ENCODE peak calls at places on chromosomes 2 and 18, in nine cellular contexts. W, A, V, Q, T, P, L, H and Y are unnamed samples.

GRCh38 chr2:210617732-210618330 is 61.4 kb downstream of the CPS1 start:
- DNase-seq in W (peak; percentile 12), A (no peak), V (peak; percentile 19), Q (no peak), T (peak; percentile 24), P (no peak), L (peak; percentile 8), H (peak; percentile 57), Y (no peak)

GRCh38 chr2:19861771-19862170 is 40.0 kb downstream of the TTC32 start:
- DNase-seq in W (no peak), A (no peak), V (no peak), Q (no peak), T (no peak), P (no peak), L (no peak), H (peak; percentile 15), Y (no peak)

GRCh38 chr18:41073372-41073954 is 881.6 kb upstream of the PIK3C3 start:
- DNase-seq in W (no peak), A (no peak), V (no peak), Q (no peak), T (no peak), P (no peak), L (no peak), H (peak; percentile 73), Y (no peak)

GRCh38 chr2:233481368-233482142 is 85.0 kb downstream of the USP40 start:
- DNase-seq in W (no peak), A (no peak), V (no peak), Q (no peak), T (no peak), P (no peak), L (no peak), H (peak; percentile 8), Y (peak; percentile 14)

GRCh38 chr2:163701399-163702195 is 34.2 kb downstream of the FIGN start:
- DNase-seq in W (no peak), A (no peak), V (no peak), Q (no peak), T (no peak), P (no peak), L (no peak), H (no peak), Y (no peak)

GRCh38 chr18:23573948-23574431 is 12.3 kb downstream of the NPC1 start:
- DNase-seq in W (no peak), A (no peak), V (peak; percentile 82), Q (no peak), T (no peak), P (no peak), L (peak; percentile 75), H (peak; percentile 65), Y (no peak)

GRCh38 chr2:240577281-240578109 is 9.0 kb upstream of the CAPN10 start:
- DNase-seq in W (no peak), A (no peak), V (no peak), Q (no peak), T (no peak), P (no peak), L (no peak), H (no peak), Y (no peak)

GRCh38 chr2:28408764-28409599 is 16.3 kb downstream of the FOSL2 start:
- DNase-seq in W (no peak), A (no peak), V (no peak), Q (no peak), T (no peak), P (no peak), L (peak; percentile 90), H (peak; percentile 56), Y (no peak)

GRCh38 chr2:126661702-126662465 is 5.9 kb downstream of the GYPC start:
- DNase-seq in W (no peak), A (no peak), V (no peak), Q (no peak), T (no peak), P (no peak), L (peak; percentile 20), H (no peak), Y (no peak)

GRCh38 chr18:22349966-22350365 is 67.7 kb downstream of the CTAGE1 start:
- DNase-seq in W (no peak), A (no peak), V (no peak), Q (no peak), T (no peak), P (no peak), L (no peak), H (no peak), Y (no peak)

GRCh38 chr18:10524507-10525425 is 1.1 kb upstream of the NAPG start:
- DNase-seq in W (no peak), A (no peak), V (no peak), Q (no peak), T (no peak), P (no peak), L (no peak), H (peak; percentile 24), Y (no peak)

GRCh38 chr2:96024336-96025106 is 10.2 kb downstream of the GPAT2 start:
- DNase-seq in W (no peak), A (no peak), V (no peak), Q (no peak), T (no peak), P (no peak), L (no peak), H (no peak), Y (no peak)

GRCh38 chr2:84901593-84902120 is 3.8 kb upstream of the TMSB10 start:
- DNase-seq in W (no peak), A (no peak), V (no peak), Q (no peak), T (no peak), P (no peak), L (no peak), H (peak; percentile 79), Y (no peak)

GRCh38 chr18:27794527-27794926 is 382.4 kb downstream of the CDH2 start:
- DNase-seq in W (no peak), A (no peak), V (no peak), Q (no peak), T (no peak), P (no peak), L (no peak), H (no peak), Y (no peak)

GRCh38 chr2:73243884-73244570 is 9.9 kb downstream of the CCT7 start:
- DNase-seq in W (no peak), A (no peak), V (no peak), Q (no peak), T (no peak), P (no peak), L (no peak), H (peak; percentile 66), Y (no peak)

GRCh38 chr18:34821669-34822210 is 111.6 kb downstream of the DTNA start:
- DNase-seq in W (no peak), A (no peak), V (no peak), Q (no peak), T (no peak), P (no peak), L (no peak), H (no peak), Y (no peak)

GRCh38 chr18:68766433-68766832 is 31.4 kb upstream of the CCDC102B start:
- DNase-seq in W (no peak), A (no peak), V (no peak), Q (no peak), T (no peak), P (no peak), L (no peak), H (peak; percentile 16), Y (no peak)

GRCh38 chr2:16401761-16402300 is 263.8 kb downstream of the CYRIA start:
- DNase-seq in W (no peak), A (no peak), V (no peak), Q (no peak), T (no peak), P (no peak), L (no peak), H (no peak), Y (no peak)

GRCh38 chr2:43073373-43073772 is 153.0 kb downstream of the ZFP36L2 start:
- DNase-seq in W (no peak), A (no peak), V (no peak), Q (no peak), T (no peak), P (no peak), L (no peak), H (peak; percentile 74), Y (no peak)

GRCh38 chr2:128513416-128514283 is 195.0 kb upstream of the HS6ST1 start:
- DNase-seq in W (no peak), A (no peak), V (no peak), Q (no peak), T (no peak), P (no peak), L (no peak), H (no peak), Y (peak; percentile 13)

GRCh38 chr2:227939271-227940027 is 68.0 kb downstream of the DAW1 start:
- DNase-seq in W (peak; percentile 22), A (no peak), V (no peak), Q (no peak), T (peak; percentile 40), P (peak; percentile 6), L (peak; percentile 6), H (peak; percentile 64), Y (peak; percentile 36)

GRCh38 chr2:54503192-54503591 is 47.1 kb downstream of the SPTBN1 start:
- DNase-seq in W (peak; percentile 25), A (no peak), V (no peak), Q (peak; percentile 30), T (peak; percentile 28), P (no peak), L (peak; percentile 53), H (peak; percentile 50), Y (peak; percentile 59)

GRCh38 chr18:57211776-57212175 is 64.9 kb downstream of the BOD1L2 start:
- DNase-seq in W (no peak), A (no peak), V (no peak), Q (no peak), T (no peak), P (no peak), L (no peak), H (no peak), Y (no peak)

GRCh38 chr2:120760446-120761135 is 24.9 kb downstream of the GLI2 start:
- DNase-seq in W (no peak), A (no peak), V (no peak), Q (no peak), T (no peak), P (no peak), L (no peak), H (peak; percentile 67), Y (no peak)

GRCh38 chr2:226423498-226423960 is 376.1 kb downstream of the IRS1 start:
- DNase-seq in W (peak; percentile 12), A (no peak), V (no peak), Q (peak; percentile 1), T (no peak), P (no peak), L (peak; percentile 45), H (peak; percentile 17), Y (no peak)

GRCh38 chr2:139162456-139162855 is 382.3 kb upstream of the NXPH2 start:
- DNase-seq in W (no peak), A (no peak), V (no peak), Q (no peak), T (no peak), P (no peak), L (no peak), H (no peak), Y (no peak)

GRCh38 chr2:136052374-136053362 is 65.3 kb downstream of the CXCR4 start:
- DNase-seq in W (no peak), A (no peak), V (no peak), Q (no peak), T (no peak), P (no peak), L (peak; percentile 62), H (no peak), Y (peak; percentile 38)

GRCh38 chr2:105081006-105081701 is 43.3 kb downstream of the MRPS9 start:
- DNase-seq in W (no peak), A (no peak), V (no peak), Q (no peak), T (no peak), P (no peak), L (no peak), H (peak; percentile 63), Y (no peak)

GRCh38 chr18:3250237-3251107 is 2.9 kb downstream of the MYL12A start:
- DNase-seq in W (no peak), A (no peak), V (no peak), Q (no peak), T (no peak), P (no peak), L (peak; percentile 37), H (peak; percentile 85), Y (no peak)

GRCh38 chr18:69787825-69788547 is 159.7 kb downstream of the CD226 start:
- DNase-seq in W (no peak), A (no peak), V (no peak), Q (no peak), T (no peak), P (no peak), L (no peak), H (peak; percentile 55), Y (no peak)

GRCh38 chr2:42105330-42106256 is 57.8 kb downstream of the PKDCC start:
- DNase-seq in W (no peak), A (no peak), V (no peak), Q (no peak), T (no peak), P (no peak), L (peak; percentile 95), H (peak; percentile 34), Y (peak; percentile 56)